ENCODE peak calls at places on chromosomes 2 and 18, in ten cellular contexts. U is HCT116; L is stimulated activated CD8-positive, alpha-beta memory T cell treated with anti-CD3 and anti-CD28 coated beads, Interleukin-4, amount 100 ng/mL, for 24 hours; P is psoas muscle; N is CD8-positive, alpha-beta T cell; B is ACHN; E is Karpas-422; G is AG09309; O is NCI-H2029; Q is erythroblast. M is an unnamed sample.

GRCh38 chr2:158509928-158510797 is 53.4 kb downstream of the PKP4 start:
- DNase-seq in U (no peak), E (no peak), B (no peak), O (no peak), Q (no peak), L (no peak), N (no peak), G (no peak), P (no peak), M (no peak)

GRCh38 chr2:47008381-47009280 is 93.0 kb upstream of the MCFD2 start:
- DNase-seq in B (no peak), N (no peak), U (no peak), L (no peak), P (peak; percentile 49), E (no peak), O (peak; percentile 20), G (no peak), Q (no peak), M (peak; percentile 80)

GRCh38 chr2:140597205-140597604 is 1533.6 kb downstream of the LRP1B start:
- DNase-seq in B (no peak), Q (no peak), N (no peak), U (no peak), L (no peak), P (no peak), O (no peak), G (no peak), E (no peak), M (no peak)

GRCh38 chr2:5914831-5915611 is 222.8 kb downstream of the SOX11 start:
- DNase-seq in E (no peak), U (no peak), Q (no peak), O (no peak), N (no peak), G (no peak), B (peak; percentile 68), P (peak; percentile 23), L (no peak), M (peak; percentile 62)

GRCh38 chr2:70305531-70305930 is 3.7 kb upstream of the FAM136A start:
- DNase-seq in E (no peak), U (no peak), B (no peak), G (no peak), O (no peak), L (no peak), Q (no peak), N (no peak), P (no peak), M (no peak)

GRCh38 chr2:124187948-124188347 is 162.9 kb downstream of the CNTNAP5 start:
- DNase-seq in L (no peak), Q (no peak), E (no peak), U (no peak), P (no peak), O (no peak), N (no peak), B (no peak), G (no peak), M (no peak)

GRCh38 chr2:240502430-240503121 is 55.2 kb downstream of the ANKMY1 start:
- DNase-seq in Q (no peak), N (peak; percentile 29), U (no peak), E (no peak), L (no peak), O (no peak), B (no peak), G (no peak), P (no peak), M (no peak)

GRCh38 chr2:127660291-127660578 is 14.3 kb downstream of the GPR17 start:
- DNase-seq in N (no peak), Q (no peak), P (peak; percentile 6), U (no peak), B (no peak), O (no peak), L (no peak), G (no peak), E (no peak), M (no peak)

GRCh38 chr18:76445275-76445674 is 49.8 kb downstream of the ZNF516 start:
- DNase-seq in O (no peak), P (no peak), N (no peak), L (no peak), B (peak; percentile 63), G (peak; percentile 74), Q (no peak), U (no peak), E (no peak), M (no peak)

GRCh38 chr18:13629841-13630747 is 96.3 kb downstream of the FAM210A start:
- DNase-seq in E (peak; percentile 83), G (no peak), Q (peak; percentile 44), L (peak; percentile 26), N (peak; percentile 69), O (peak; percentile 34), U (peak; percentile 48), B (peak; percentile 58), P (no peak), M (peak; percentile 80)

GRCh38 chr2:223459328-223459939 is 142.7 kb downstream of the SCG2 start:
- DNase-seq in L (no peak), Q (no peak), U (peak; percentile 27), N (no peak), B (peak; percentile 49), G (no peak), E (peak; percentile 69), P (no peak), O (peak; percentile 9), M (no peak)

GRCh38 chr2:19361325-19361990 is 3.0 kb upstream of the OSR1 start:
- DNase-seq in U (no peak), L (no peak), O (no peak), G (no peak), P (no peak), N (no peak), Q (no peak), E (no peak), B (no peak), M (no peak)

GRCh38 chr2:8481463-8482009 is 200.3 kb upstream of the ID2 start:
- DNase-seq in E (peak; percentile 54), Q (peak; percentile 29), N (no peak), U (no peak), P (no peak), L (peak; percentile 24), G (no peak), B (no peak), O (no peak), M (no peak)

GRCh38 chr2:202171246-202171833 is 67.1 kb downstream of the SUMO1 start:
- DNase-seq in E (no peak), O (no peak), B (no peak), P (no peak), G (no peak), N (no peak), U (no peak), L (no peak), Q (no peak), M (peak; percentile 18)

GRCh38 chr2:203534486-203535077 is 519 bp downstream of the RAPH1 start:
- DNase-seq in L (peak; percentile 19), E (no peak), U (no peak), G (no peak), O (no peak), Q (peak; percentile 45), P (no peak), N (peak; percentile 63), B (peak; percentile 28), M (no peak)

GRCh38 chr2:160703648-160704585 is 210.3 kb upstream of the RBMS1 start:
- DNase-seq in P (peak; percentile 11), O (no peak), E (peak; percentile 55), G (no peak), N (no peak), U (no peak), Q (no peak), L (no peak), B (no peak), M (no peak)

GRCh38 chr2:24021122-24021998 is 11.5 kb downstream of the MFSD2B start:
- DNase-seq in P (no peak), Q (peak; percentile 41), L (no peak), N (no peak), B (peak; percentile 17), O (no peak), E (peak; percentile 88), G (no peak), U (no peak), M (no peak)